ENCODE peak calls at places on chromosome 7, in four cellular contexts. S, F, E and W are unnamed samples.

GRCh38 chr7:19560111-19560883 is 148.5 kb downstream of the POLR1F start:
- DNase-seq in S (no peak), F (no peak), E (no peak), W (no peak)

GRCh38 chr7:152025077-152025936 is at the start of gene GALNT11:
- DNase-seq in S (peak), F (peak), E (peak), W (peak)

GRCh38 chr7:12322287-12322902 is 81.3 kb downstream of the VWDE start:
- DNase-seq in S (no peak), F (no peak), E (peak), W (peak)

GRCh38 chr7:13882051-13882450 is 107.4 kb downstream of the ETV1 start:
- DNase-seq in S (no peak), F (no peak), E (no peak), W (no peak)

GRCh38 chr7:12655161-12655560 is 32.3 kb upstream of the ARL4A start:
- DNase-seq in S (no peak), F (no peak), E (no peak), W (no peak)

GRCh38 chr7:16881809-16882208 is at the start of gene AGR3:
- DNase-seq in S (peak), F (no peak), E (no peak), W (no peak)

GRCh38 chr7:13979671-13980438 is 9.6 kb downstream of the ETV1 start:
- DNase-seq in S (no peak), F (no peak), E (no peak), W (no peak)

GRCh38 chr7:5594616-5595544 is 171.2 kb upstream of the TNRC18 start:
- DNase-seq in S (no peak), F (no peak), E (peak), W (peak)

GRCh38 chr7:144024213-144024612 is 24.1 kb downstream of the OR6B1 start:
- DNase-seq in S (no peak), F (no peak), E (no peak), W (no peak)

GRCh38 chr7:151672706-151673105 is 153.0 kb upstream of the RHEB start:
- DNase-seq in S (no peak), F (peak), E (no peak), W (no peak)

GRCh38 chr7:44348300-44348699 is 22.9 kb upstream of the CAMK2B start:
- DNase-seq in S (no peak), F (no peak), E (no peak), W (no peak)

GRCh38 chr7:24587853-24588252 is 14.6 kb downstream of the PALS2 start:
- DNase-seq in S (no peak), F (no peak), E (no peak), W (peak)

GRCh38 chr7:83701744-83702143 is 52.8 kb upstream of the SEMA3E start:
- DNase-seq in S (no peak), F (no peak), E (no peak), W (no peak)

GRCh38 chr7:23242321-23242720 is 4.3 kb upstream of the GPNMB start:
- DNase-seq in S (no peak), F (no peak), E (no peak), W (no peak)

GRCh38 chr7:142813262-142813661 is 41.6 kb upstream of the EPHB6 start:
- DNase-seq in S (no peak), F (no peak), E (no peak), W (no peak)

GRCh38 chr7:101877882-101878591 is 60.6 kb downstream of the CUX1 start:
- DNase-seq in S (no peak), F (no peak), E (no peak), W (no peak)

GRCh38 chr7:36040679-36041078 is 112.4 kb upstream of the EEPD1 start:
- DNase-seq in S (no peak), F (no peak), E (no peak), W (no peak)

GRCh38 chr7:43535810-43536585 is 46.9 kb upstream of the STK17A start:
- DNase-seq in S (no peak), F (no peak), E (no peak), W (no peak)

GRCh38 chr7:130970196-130970595 is 236.2 kb upstream of the KLF14 start:
- DNase-seq in S (no peak), F (no peak), E (no peak), W (no peak)

GRCh38 chr7:123114288-123114687 is 85.5 kb downstream of the SLC13A1 start:
- DNase-seq in S (no peak), F (no peak), E (no peak), W (no peak)

GRCh38 chr7:70630647-70631457 is 501.1 kb upstream of the GALNT17 start:
- DNase-seq in S (no peak), F (no peak), E (no peak), W (no peak)

GRCh38 chr7:150751702-150752101 is 14.5 kb downstream of the GIMAP5 start:
- DNase-seq in S (no peak), F (no peak), E (no peak), W (no peak)

GRCh38 chr7:142603870-142604448 is 145.3 kb upstream of the PRSS1 start:
- DNase-seq in S (no peak), F (no peak), E (peak), W (peak)

GRCh38 chr7:143305423-143306070 is 10.4 kb upstream of the CLCN1 start:
- DNase-seq in S (no peak), F (peak), E (peak), W (peak)

GRCh38 chr7:135210818-135211178 is 528 bp downstream of the WDR91 start:
- DNase-seq in S (no peak), F (no peak), E (peak), W (no peak)

GRCh38 chr7:42907316-42907715 is 4.6 kb downstream of the C7orf25 start:
- DNase-seq in S (no peak), F (no peak), E (no peak), W (no peak)

GRCh38 chr7:48337012-48337621 is 165.9 kb downstream of the ABCA13 start:
- DNase-seq in S (no peak), F (no peak), E (peak), W (peak)

GRCh38 chr7:303884-304573 is 14.1 kb downstream of the FOXL3 start:
- DNase-seq in S (no peak), F (peak), E (no peak), W (no peak)

GRCh38 chr7:139523199-139523941 is at the start of gene CLEC2L:
- DNase-seq in S (no peak), F (no peak), E (no peak), W (peak)

GRCh38 chr7:2926120-2926897 is 82.2 kb upstream of the GNA12 start:
- DNase-seq in S (no peak), F (peak), E (no peak), W (no peak)

GRCh38 chr7:33145174-33145573 is 15.8 kb downstream of the BBS9 start:
- DNase-seq in S (no peak), F (no peak), E (no peak), W (no peak)

GRCh38 chr7:105587899-105588690 is 6.8 kb upstream of the EFCAB10 start:
- DNase-seq in S (no peak), F (no peak), E (no peak), W (no peak)

GRCh38 chr7:40584667-40585433 is 450.0 kb downstream of the SUGCT start:
- DNase-seq in S (no peak), F (no peak), E (no peak), W (no peak)

GRCh38 chr7:110621289-110621688 is 469.6 kb upstream of the LRRN3 start:
- DNase-seq in S (no peak), F (no peak), E (no peak), W (no peak)

GRCh38 chr7:155298288-155298833 is 683 bp downstream of the INSIG1 start:
- DNase-seq in S (no peak), F (no peak), E (no peak), W (no peak)

GRCh38 chr7:36474283-36475010 is 84.8 kb downstream of the ANLN start:
- DNase-seq in S (no peak), F (no peak), E (no peak), W (no peak)